ENCODE peak calls at places on chromosomes 7 and 10, in four cellular contexts. C is CD8-positive, alpha-beta T cell; O is AG09309; I is CD4-positive, alpha-beta T cell. G is an unnamed sample.

GRCh38 chr7:74606101-74606908 is 51.2 kb upstream of the GTF2I start:
- DNase-seq in I (peak; percentile 19), C (peak; percentile 39), O (no peak), G (peak; percentile 18)

GRCh38 chr10:90775351-90776028 is 82.3 kb downstream of the HTR7 start:
- DNase-seq in O (no peak), C (no peak), I (no peak), G (no peak)

GRCh38 chr10:104483582-104483981 is 129.9 kb downstream of the CFAP58 start:
- DNase-seq in C (no peak), O (no peak), I (no peak), G (no peak)

GRCh38 chr10:124062390-124062789 is 31.0 kb downstream of the CHST15 start:
- DNase-seq in I (no peak), O (no peak), C (no peak), G (no peak)

GRCh38 chr7:121466455-121466854 is 70.3 kb upstream of the FAM3C start:
- DNase-seq in O (no peak), I (no peak), C (no peak), G (no peak)

GRCh38 chr7:84746347-84746746 is 440.5 kb downstream of the SEMA3D start:
- DNase-seq in C (no peak), O (no peak), I (no peak), G (no peak)

GRCh38 chr7:28708458-28708951 is 249.6 kb downstream of the TRIL start:
- DNase-seq in I (no peak), O (no peak), C (no peak), G (no peak)

GRCh38 chr10:3229815-3230214 is 57.2 kb upstream of the PITRM1 start:
- DNase-seq in O (no peak), C (no peak), I (no peak), G (no peak)

GRCh38 chr10:102796407-102797176 is 40.6 kb downstream of the CYP17A1 start:
- DNase-seq in C (peak; percentile 30), I (peak; percentile 52), O (no peak), G (no peak)

GRCh38 chr7:72219500-72219899 is 192.6 kb downstream of the CALN1 start:
- DNase-seq in O (no peak), I (no peak), C (no peak), G (no peak)

GRCh38 chr10:62231371-62231770 is 37.3 kb downstream of the RTKN2 start:
- DNase-seq in I (no peak), O (peak; percentile 76), C (no peak), G (no peak)

GRCh38 chr10:132551093-132551807 is 13.7 kb downstream of the INPP5A start:
- DNase-seq in I (no peak), C (peak; percentile 33), O (no peak), G (no peak)

GRCh38 chr7:96719164-96719563 is 9.5 kb upstream of the SEM1 start:
- DNase-seq in I (no peak), O (no peak), C (no peak), G (no peak)